ENCODE peak calls at places on chromosomes 13 and 19, in five cellular contexts. N, J, M, H and Q are unnamed samples.

GRCh38 chr19:38384209-38385027 is 3.4 kb downstream of the GGN start:
- DNase-seq in H (no peak), M (no peak), J (no peak), N (no peak), Q (peak; percentile 29)

GRCh38 chr13:95624020-95624419 is 20.5 kb downstream of the DZIP1 start:
- DNase-seq in H (peak; percentile 47), N (peak; percentile 31), M (no peak), J (no peak), Q (peak; percentile 73)

GRCh38 chr19:3154957-3155736 is 19.3 kb downstream of the GNA15 start:
- DNase-seq in J (peak; percentile 59), N (peak; percentile 99), H (peak; percentile 100), M (peak; percentile 48), Q (peak; percentile 58)

GRCh38 chr19:12163841-12164240 is 945 bp downstream of the ZNF136 start:
- DNase-seq in H (no peak), N (no peak), J (no peak), M (no peak), Q (no peak)

GRCh38 chr19:56321254-56321980 is 6.8 kb upstream of the ZSCAN5A start:
- DNase-seq in J (no peak), M (no peak), H (no peak), N (no peak), Q (no peak)

GRCh38 chr13:19864339-19865309 is 1.2 kb upstream of the ZMYM5 start:
- DNase-seq in M (peak; percentile 88), H (peak; percentile 59), J (peak; percentile 67), N (peak; percentile 53), Q (no peak)

GRCh38 chr13:22427783-22428182 is 753.0 kb upstream of the SGCG start:
- DNase-seq in J (no peak), M (no peak), H (no peak), N (no peak), Q (no peak)

GRCh38 chr13:42283574-42283973 is 11.6 kb downstream of the AKAP11 start:
- DNase-seq in J (no peak), H (no peak), M (no peak), N (no peak), Q (no peak)

GRCh38 chr13:104382941-104383340 is 1316.7 kb upstream of the SLC10A2 start:
- DNase-seq in J (no peak), M (no peak), N (peak; percentile 90), H (peak; percentile 45), Q (no peak)

GRCh38 chr19:49101160-49101559 is 13.0 kb upstream of the LIN7B start:
- DNase-seq in N (no peak), J (no peak), M (no peak), H (no peak), Q (no peak)

GRCh38 chr19:56476671-56477428 is at the start of gene ZNF667:
- DNase-seq in M (no peak), J (no peak), H (peak; percentile 37), N (peak; percentile 62), Q (no peak)

GRCh38 chr13:66077286-66077685 is 1152.8 kb downstream of the PCDH9 start:
- DNase-seq in N (no peak), H (peak; percentile 34), M (no peak), J (no peak), Q (no peak)

GRCh38 chr13:101917475-101917810 is 465.0 kb downstream of the ITGBL1 start:
- DNase-seq in N (no peak), M (no peak), H (no peak), J (no peak), Q (no peak)

GRCh38 chr19:3573162-3573857 is 566 bp downstream of the HMG20B start:
- DNase-seq in N (no peak), M (no peak), H (no peak), J (no peak), Q (peak; percentile 49)

GRCh38 chr19:56838930-56839664 is 1.4 kb downstream of the PEG3 start:
- DNase-seq in M (peak; percentile 88), N (peak; percentile 12), J (no peak), H (peak; percentile 41), Q (no peak)

GRCh38 chr19:42198676-42199439 is 18.6 kb downstream of the DEDD2 start:
- DNase-seq in N (no peak), M (no peak), J (peak; percentile 77), H (no peak), Q (no peak)

GRCh38 chr19:45352914-45353796 is 12.6 kb downstream of the KLC3 start:
- DNase-seq in N (no peak), M (no peak), H (no peak), J (no peak), Q (no peak)

GRCh38 chr19:16266586-16266942 is 58.1 kb upstream of the KLF2 start:
- DNase-seq in H (no peak), M (no peak), J (peak; percentile 60), N (no peak), Q (no peak)

GRCh38 chr13:107866007-107866665 is 349.2 kb downstream of the LIG4 start:
- DNase-seq in H (no peak), J (no peak), N (peak; percentile 32), M (no peak), Q (no peak)

GRCh38 chr19:53809518-53810186 is 14.5 kb downstream of the NLRP12 start:
- DNase-seq in J (no peak), H (no peak), N (no peak), M (no peak), Q (no peak)

GRCh38 chr19:2613507-2614295 is 88.8 kb downstream of the GNG7 start:
- DNase-seq in M (no peak), H (no peak), J (peak; percentile 50), N (no peak), Q (peak; percentile 25)

GRCh38 chr13:94419304-94419943 is 60.1 kb downstream of the DCT start:
- DNase-seq in M (no peak), J (no peak), N (peak; percentile 65), H (peak; percentile 87), Q (no peak)

GRCh38 chr19:38209671-38210457 is 14.2 kb downstream of the DPF1 start:
- DNase-seq in N (no peak), H (no peak), J (no peak), M (peak; percentile 68), Q (peak; percentile 41)

GRCh38 chr19:38898788-38899446 is 501 bp downstream of the SIRT2 start:
- DNase-seq in H (peak; percentile 7), M (peak; percentile 18), J (no peak), N (peak; percentile 10), Q (peak; percentile 23)

GRCh38 chr19:38135150-38135998 is 88.6 kb downstream of the DPF1 start:
- DNase-seq in N (no peak), J (no peak), M (no peak), H (peak; percentile 53), Q (no peak)

DNA sequence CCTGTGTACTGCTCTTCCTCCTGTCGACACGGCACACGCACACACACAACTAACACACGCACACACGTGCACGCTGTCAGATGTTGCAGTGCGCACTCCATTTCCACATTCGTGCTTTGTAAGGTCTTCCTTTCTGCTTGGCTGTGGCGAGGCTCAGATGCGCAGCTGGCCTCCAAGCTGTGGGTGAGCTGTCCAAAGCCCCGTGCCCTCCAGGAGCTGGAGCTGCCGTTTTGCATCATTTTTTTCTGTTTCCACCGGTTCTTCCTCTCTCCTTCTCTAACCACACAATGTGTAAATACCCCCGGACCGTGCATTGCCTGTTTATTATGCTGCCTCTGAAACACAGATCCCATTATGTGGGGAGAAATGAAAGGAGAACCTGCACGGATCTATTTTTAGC is 137.4 kb downstream of the SOX1 start:
- DNase-seq in N (no peak), H (no peak), J (no peak), M (no peak), Q (no peak)
- H3K27me3 ChIP-seq in N (peaks cover 2% of the 10 kb centered on the region), H (no peaks in the 10 kb centered on the region), J (peaks cover 3% of the 10 kb centered on the region), M (no peaks in the 10 kb centered on the region), Q (peaks cover 24% of the 10 kb centered on the region)

GRCh38 chr19:1324249-1324791 is 38.6 kb downstream of the EFNA2 start:
- DNase-seq in N (no peak), J (no peak), M (no peak), H (no peak), Q (no peak)

GRCh38 chr19:1325568-1326294 is 40.1 kb downstream of the EFNA2 start:
- DNase-seq in H (no peak), N (no peak), M (no peak), J (no peak), Q (no peak)

GRCh38 chr19:1322198-1322981 is 36.7 kb downstream of the EFNA2 start:
- DNase-seq in H (no peak), J (no peak), N (no peak), M (no peak), Q (no peak)

GRCh38 chr19:1327125-1327524 is 41.5 kb downstream of the EFNA2 start:
- DNase-seq in N (no peak), J (no peak), M (no peak), H (no peak), Q (no peak)

GRCh38 chr19:1324792-1325567 is 39.3 kb downstream of the EFNA2 start:
- DNase-seq in N (peak; percentile 57), J (peak; percentile 3), M (peak; percentile 31), H (peak; percentile 70), Q (peak; percentile 69)
- H3K4me3 ChIP-seq in N (peak overlapping the region; percentile 51), J (no peak overlapping the region), M (peak overlapping the region; percentile 15), H (peak overlapping the region; percentile 32), Q (peak overlapping the region; percentile 19)

DNA sequence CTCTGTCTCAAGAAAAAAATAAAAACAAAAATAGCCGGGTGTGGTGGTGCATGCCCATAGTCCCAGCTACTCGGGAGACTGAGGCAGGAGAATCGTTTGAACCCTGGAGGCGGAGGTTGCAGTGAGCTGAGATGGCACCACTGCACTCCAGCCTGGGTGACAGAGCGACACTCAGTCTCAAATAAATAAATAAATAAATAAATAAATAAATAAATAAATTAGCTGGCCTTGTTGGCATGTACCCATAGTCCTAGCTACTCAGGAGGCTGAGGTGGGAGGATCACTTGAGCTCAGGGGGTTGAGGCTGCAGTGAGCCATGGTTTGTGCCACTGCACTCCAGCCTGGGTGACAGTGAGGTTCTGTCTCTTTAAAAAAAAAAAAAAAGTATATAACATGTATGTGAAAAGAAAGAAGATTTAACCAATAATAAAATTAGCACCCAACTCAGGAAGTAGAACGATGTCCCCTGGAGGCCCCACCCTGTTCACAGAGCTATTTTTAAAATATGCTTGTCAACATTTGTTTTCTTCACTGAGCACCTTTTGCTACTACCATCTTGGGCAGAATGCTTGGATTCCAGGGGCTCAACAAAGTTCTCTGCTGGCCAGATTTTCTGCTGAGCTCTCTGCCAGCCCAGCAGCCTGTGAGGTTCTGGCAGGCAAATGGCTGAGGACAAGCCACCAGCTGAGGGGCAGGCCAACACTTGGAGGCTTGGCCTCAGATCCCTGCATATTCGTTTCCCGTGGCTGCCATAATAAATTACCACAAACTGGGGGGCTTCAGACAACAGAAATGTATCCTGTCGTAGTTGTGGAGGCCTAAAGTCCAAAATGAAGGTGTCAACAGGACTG is 5.1 kb downstream of the SLC25A42 start:
- DNase-seq in H (no peak), J (no peak), N (no peak), M (no peak), Q (no peak)
- H3K27me3 ChIP-seq in H (no peaks in the 10 kb centered on the region), J (no peaks in the 10 kb centered on the region), N (no peaks in the 10 kb centered on the region), M (no peaks in the 10 kb centered on the region), Q (no peaks in the 10 kb centered on the region)

DNA sequence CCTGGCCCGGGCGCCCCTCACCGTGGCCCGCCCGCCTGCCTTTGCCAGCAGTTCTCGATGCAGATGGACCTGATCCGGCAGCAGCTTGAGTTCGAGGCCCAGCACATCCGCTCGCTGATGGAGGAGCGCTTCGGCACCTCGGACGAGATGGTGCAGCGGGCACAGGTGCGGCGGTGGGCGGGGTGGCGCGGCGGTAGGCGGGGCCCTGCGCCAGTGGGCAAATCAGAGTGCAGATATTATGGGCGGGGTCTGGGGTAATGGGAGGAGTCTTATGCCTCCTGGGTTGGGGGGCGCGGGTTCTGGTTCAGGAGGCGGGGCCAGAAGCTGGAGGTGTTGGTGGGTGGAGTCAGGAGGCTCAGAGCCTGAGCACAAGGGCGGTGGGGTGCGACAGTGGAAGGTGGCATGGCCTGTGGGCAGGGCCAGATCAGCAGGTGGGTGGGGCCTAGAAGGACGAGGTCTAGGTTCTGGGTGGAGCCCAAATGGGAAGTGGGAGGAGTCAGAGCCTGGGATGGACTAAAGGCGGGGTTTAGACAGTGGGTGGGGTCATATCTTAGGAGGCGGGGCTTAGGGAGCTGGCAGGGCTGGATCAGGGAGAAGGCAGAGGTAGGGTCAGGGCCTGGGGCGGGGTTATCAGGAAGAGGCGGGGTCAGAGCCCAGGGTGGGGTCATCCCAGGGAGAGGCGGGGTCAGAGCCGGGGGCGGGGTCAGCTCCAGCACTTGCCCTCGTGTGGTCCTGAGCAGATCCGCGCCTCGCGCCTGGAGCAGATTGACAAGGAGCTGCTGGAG is 5.6 kb downstream of the APC2 start:
- DNase-seq in M (no peak), H (peak; percentile 74), N (no peak), J (no peak), Q (peak; percentile 79)
- H3K4me3 ChIP-seq in M (no peak overlapping the region), H (peak overlapping the region; percentile 6), N (no peak overlapping the region), J (no peak overlapping the region), Q (peak overlapping the region; percentile 6)